ENCODE peak calls at places on chromosomes 6 and 20, in six cellular contexts. X is A549, E is IMR-90, Z is HCT116, T is uterus, G is upper lobe of left lung. C is an unnamed sample.

GRCh38 chr6:83417880-83418663 is 12.8 kb downstream of the ME1 start:
- DNase-seq in X (peak), E (peak), Z (peak), T (no peak), G (no peak), C (no peak)

GRCh38 chr6:112197636-112198035 is 56.7 kb downstream of the LAMA4 start:
- DNase-seq in X (no peak), E (no peak), Z (no peak), T (no peak), G (no peak), C (no peak)

GRCh38 chr20:20487811-20488210 is 119.9 kb downstream of the INSM1 start:
- DNase-seq in X (no peak), E (peak), Z (no peak), T (no peak), G (no peak), C (no peak)

GRCh38 chr6:20673458-20673857 is 139.2 kb downstream of the CDKAL1 start:
- DNase-seq in X (no peak), E (no peak), Z (no peak), T (no peak), G (no peak), C (no peak)

GRCh38 chr6:108968325-108968724 is 120.1 kb downstream of the ARMC2 start:
- DNase-seq in X (no peak), E (no peak), Z (no peak), T (no peak), G (no peak), C (no peak)

GRCh38 chr6:108113557-108114519 is 39.3 kb upstream of the OSTM1 start:
- DNase-seq in X (peak), E (peak), Z (peak), T (peak), G (no peak), C (no peak)

GRCh38 chr20:54139188-54139587 is 34.6 kb downstream of the CYP24A1 start:
- DNase-seq in X (no peak), E (no peak), Z (peak), T (no peak), G (no peak), C (no peak)

GRCh38 chr6:165662041-165662491 is 975 bp downstream of the PDE10A start:
- DNase-seq in X (peak), E (peak), Z (no peak), T (no peak), G (no peak), C (no peak)

GRCh38 chr6:160534050-160534696 is 129.9 kb downstream of the LPA start:
- DNase-seq in X (peak), E (peak), Z (peak), T (peak), G (peak), C (no peak)

GRCh38 chr6:34568341-34568680 is 12.2 kb upstream of the SPDEF start:
- DNase-seq in X (no peak), E (no peak), Z (no peak), T (no peak), G (no peak), C (no peak)

GRCh38 chr6:29943053-29943966 is 978 bp downstream of the HLA-A start:
- DNase-seq in X (no peak), E (no peak), Z (no peak), T (no peak), G (no peak), C (no peak)

GRCh38 chr6:927157-927556 is 234.2 kb upstream of the EXOC2 start:
- DNase-seq in X (no peak), E (no peak), Z (no peak), T (no peak), G (no peak), C (no peak)

GRCh38 chr6:26044140-26045045 is 42.8 kb upstream of the HFE start:
- DNase-seq in X (peak), E (peak), Z (no peak), T (peak), G (peak), C (peak)

GRCh38 chr6:166351715-166352285 is 9.5 kb upstream of the SFT2D1 start:
- DNase-seq in X (no peak), E (no peak), Z (no peak), T (no peak), G (peak), C (peak)

GRCh38 chr6:169960891-169961611 is 209.6 kb downstream of the ERMARD start:
- DNase-seq in X (no peak), E (no peak), Z (no peak), T (no peak), G (peak), C (no peak)

GRCh38 chr6:33167374-33168148 is 24.7 kb downstream of the COL11A2 start:
- DNase-seq in X (no peak), E (no peak), Z (no peak), T (no peak), G (no peak), C (no peak)

GRCh38 chr6:157430834-157431233 is 49.8 kb downstream of the ZDHHC14 start:
- DNase-seq in X (no peak), E (no peak), Z (no peak), T (no peak), G (no peak), C (peak)

GRCh38 chr20:2217857-2218529 is 77.8 kb upstream of the TGM3 start:
- DNase-seq in X (no peak), E (no peak), Z (no peak), T (no peak), G (peak), C (no peak)

GRCh38 chr6:39681566-39682250 is 43.5 kb downstream of the KIF6 start:
- DNase-seq in X (no peak), E (peak), Z (no peak), T (no peak), G (no peak), C (no peak)

GRCh38 chr6:126180585-126180984 is 159.3 kb upstream of the CENPW start:
- DNase-seq in X (peak), E (peak), Z (peak), T (no peak), G (no peak), C (peak)

GRCh38 chr20:25059866-25060465 is 2.0 kb upstream of the ACSS1 start:
- DNase-seq in X (no peak), E (no peak), Z (no peak), T (peak), G (peak), C (no peak)

GRCh38 chr6:10838794-10839333 is 525 bp upstream of the MAK start:
- DNase-seq in X (no peak), E (no peak), Z (no peak), T (no peak), G (no peak), C (no peak)
- H3K27ac ChIP-seq in X (no peak), E (no peak), Z (no peak), T (no peak), G (peak), C (no peak)

GRCh38 chr20:50321797-50322480 is 131.3 kb downstream of the CEBPB start:
- DNase-seq in X (no peak), E (peak), Z (no peak), T (peak), G (peak), C (no peak)

GRCh38 chr20:50323209-50323608 is 132.6 kb downstream of the CEBPB start:
- DNase-seq in X (no peak), E (no peak), Z (no peak), T (no peak), G (no peak), C (no peak)

GRCh38 chr20:50322703-50323131 is 132.1 kb downstream of the CEBPB start:
- DNase-seq in X (no peak), E (no peak), Z (no peak), T (no peak), G (no peak), C (no peak)

GRCh38 chr20:50320005-50320909 is 129.6 kb downstream of the CEBPB start:
- DNase-seq in X (no peak), E (no peak), Z (no peak), T (no peak), G (no peak), C (no peak)

DNA sequence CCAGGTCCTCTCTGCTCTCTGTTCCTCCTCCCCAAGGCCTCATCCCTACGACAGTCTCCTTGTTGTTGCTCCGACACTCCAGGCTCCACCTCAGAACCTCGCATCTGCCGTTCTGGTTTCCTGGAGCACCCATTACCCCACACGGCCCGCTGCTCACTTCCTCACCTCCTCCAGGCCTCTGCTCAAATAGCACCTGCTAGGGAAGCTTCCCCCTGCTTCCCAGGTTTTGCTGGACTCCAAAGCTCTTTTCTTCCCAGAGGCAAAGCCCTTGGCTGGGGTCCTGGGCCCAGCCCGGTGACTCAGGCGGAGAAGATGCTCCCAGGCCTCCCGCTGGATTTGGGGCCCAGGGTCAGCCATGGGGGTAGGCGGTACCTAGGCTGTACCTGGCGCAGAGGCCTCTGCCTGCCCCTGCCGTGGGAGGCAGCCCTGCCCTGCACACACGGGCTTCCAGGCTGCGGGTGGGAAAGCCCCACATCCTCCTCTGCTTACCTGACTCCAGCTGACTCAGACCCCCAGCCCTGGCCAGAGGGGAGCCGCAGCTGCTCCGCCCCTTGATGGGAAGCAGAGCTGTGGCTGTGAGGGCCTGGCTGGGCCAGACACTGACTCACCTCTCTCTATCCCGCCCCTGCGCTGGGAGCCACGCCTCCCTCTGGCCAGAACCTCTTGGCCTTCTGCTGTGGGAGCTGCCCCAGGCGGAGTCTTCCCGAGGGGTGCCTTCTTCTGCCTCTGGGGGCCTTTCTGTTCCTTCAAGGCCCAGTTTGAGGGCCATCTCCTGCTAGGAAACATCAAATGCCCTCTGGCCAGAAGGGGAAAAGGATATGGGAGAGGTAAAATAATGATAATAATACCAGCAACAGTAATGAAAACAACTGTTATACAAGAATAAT is 130.5 kb downstream of the CEBPB start:
- DNase-seq in X (peak), E (peak), Z (peak), T (peak), G (peak), C (peak)
- TF ChIP-seq POLR2A in X (peak), E (peak), Z (no peak), T (peak), G (peak), C (peak)

DNA sequence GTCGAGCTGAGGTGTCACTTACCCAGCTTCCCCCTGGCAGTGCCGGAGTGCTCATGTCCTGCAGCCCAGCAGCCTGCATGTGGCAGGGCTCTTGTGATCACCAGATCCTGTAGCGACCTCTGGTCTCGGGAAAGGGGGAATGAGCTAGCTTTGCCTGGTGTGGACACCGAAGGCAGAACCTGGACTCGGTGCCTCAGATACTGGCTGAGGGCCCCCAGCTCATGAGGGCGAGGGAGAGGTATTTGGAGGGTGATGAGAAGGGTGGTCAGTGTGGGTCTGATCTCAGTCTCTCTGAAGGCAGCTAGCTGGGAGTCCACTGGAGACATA is 26.3 kb downstream of the SUN5 start:
- DNase-seq in X (no peak), E (no peak), Z (no peak), T (no peak), G (no peak), C (no peak)
- H3K27ac ChIP-seq in X (no peak), E (no peak), Z (no peak), T (no peak), G (no peak), C (no peak)

GRCh38 chr6:17610835-17611234 is 10.7 kb downstream of the FAM8A1 start:
- DNase-seq in X (no peak), E (no peak), Z (no peak), T (no peak), G (no peak), C (no peak)
- TF ChIP-seq POLR2A in X (no peak), E (no peak), Z (no peak), T (no peak), G (no peak), C (no peak)

DNA sequence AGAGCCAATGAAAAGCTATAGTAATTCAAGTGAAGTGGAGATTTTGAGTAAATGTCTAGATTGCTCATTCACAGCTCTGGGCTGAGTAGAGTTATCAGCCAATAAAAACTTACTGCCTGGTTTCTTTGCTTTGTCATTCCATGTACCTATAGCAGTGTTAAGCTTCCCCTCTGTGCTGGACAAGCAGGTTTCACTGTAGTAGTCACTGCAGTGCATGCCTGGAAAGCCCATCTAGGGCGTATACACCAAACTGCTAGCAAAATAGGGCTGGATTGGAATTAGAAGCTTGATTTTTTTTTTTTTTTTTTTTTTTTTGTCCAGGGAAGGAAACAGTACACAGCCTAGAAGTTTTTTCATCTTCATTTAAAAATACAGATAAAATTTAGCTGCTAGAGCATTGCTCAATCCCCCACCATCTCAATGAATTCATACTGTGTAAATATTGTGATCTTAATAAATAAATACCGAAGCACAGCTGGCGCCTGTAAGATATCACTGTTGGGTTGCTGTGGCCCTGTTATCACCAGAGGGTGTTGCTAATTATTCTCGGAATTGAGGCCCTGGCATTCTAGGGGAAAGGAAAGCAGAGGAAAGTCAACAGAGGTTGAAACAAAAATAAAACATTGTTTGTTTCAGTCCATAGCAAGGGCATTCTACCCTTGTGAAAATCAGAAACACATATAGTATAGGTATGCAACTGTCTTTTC is 968.5 kb upstream of the GJE1 start:
- DNase-seq in X (no peak), E (peak), Z (no peak), T (no peak), G (no peak), C (no peak)
- H3K27ac ChIP-seq in X (no peak), E (peak), Z (no peak), T (no peak), G (no peak), C (no peak)

GRCh38 chr20:43237651-43238050 is 47.9 kb upstream of the PTPRT start:
- DNase-seq in X (no peak), E (no peak), Z (no peak), T (no peak), G (no peak), C (no peak)
- TF ChIP-seq POLR2A in X (no peak), E (no peak), Z (no peak), T (no peak), G (no peak), C (no peak)

DNA sequence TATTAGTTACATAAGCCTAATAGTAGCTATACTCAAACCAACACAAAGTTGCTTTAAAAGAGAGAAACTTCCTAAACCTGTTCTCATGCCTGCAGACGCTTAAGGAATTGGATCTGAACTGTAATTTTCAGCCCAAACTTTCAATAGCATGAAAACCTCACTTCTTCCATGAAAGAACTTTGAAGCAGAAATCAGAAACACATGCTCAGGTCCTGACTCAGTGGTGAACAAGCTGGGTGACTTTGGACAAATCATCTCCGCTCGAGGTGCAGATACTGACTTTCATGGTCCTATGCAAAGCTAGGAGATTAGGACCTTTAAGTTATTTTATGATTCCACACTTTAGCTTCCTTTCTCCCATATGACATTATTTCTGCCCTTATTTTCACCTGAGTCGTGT is 36.5 kb downstream of the NOX3 start:
- DNase-seq in X (no peak), E (peak), Z (no peak), T (no peak), G (no peak), C (no peak)
- H3K27ac ChIP-seq in X (no peak), E (no peak), Z (no peak), T (no peak), G (no peak), C (no peak)

DNA sequence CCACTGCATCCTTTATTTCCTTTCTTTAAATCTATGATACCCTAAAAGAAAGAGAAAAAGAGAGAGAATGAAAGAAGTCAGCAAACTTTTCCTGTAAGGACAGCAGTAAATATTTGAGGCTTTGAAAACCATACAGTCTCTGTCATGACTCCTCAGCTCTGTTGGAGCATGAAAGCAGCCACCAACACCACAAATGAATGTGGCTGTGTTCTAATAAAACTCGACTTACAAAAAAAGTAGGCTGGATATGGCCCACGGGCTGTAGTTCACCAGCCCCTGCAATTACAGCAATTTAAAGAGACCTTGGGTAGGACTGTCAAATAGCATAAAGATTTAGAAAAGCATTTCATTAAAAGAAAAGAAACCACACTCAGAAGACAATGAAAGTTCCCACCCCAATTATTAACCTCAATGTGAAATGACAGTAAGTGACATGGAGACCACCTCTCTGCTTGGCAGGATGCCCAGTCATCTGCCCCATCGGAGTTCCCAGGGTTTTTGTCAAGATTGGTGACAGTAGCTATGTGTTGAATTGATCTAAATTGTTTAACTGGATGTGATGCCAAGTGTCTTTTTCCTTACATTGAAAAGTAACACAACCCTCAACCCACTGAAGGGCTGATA is 50.9 kb downstream of the TNFRSF21 start:
- DNase-seq in X (no peak), E (no peak), Z (no peak), T (no peak), G (no peak), C (no peak)
- TF ChIP-seq POLR2A in X (no peak), E (no peak), Z (no peak), T (no peak), G (no peak), C (no peak)

C was measured in gastrocnemius medialis.